ENCODE peak calls at places on chromosome 1, in ten cellular contexts. O, M, H, F, Z, C, X, Y, K and S are unnamed samples.

GRCh38 chr1:6260433-6260934 is 414 bp downstream of the GPR153 start:
- DNase-seq in O (no peak), M (no peak), H (no peak), F (no peak), Z (no peak), C (peak; percentile 50), X (peak; percentile 75), Y (no peak), K (peak; percentile 56), S (no peak)

GRCh38 chr1:155591770-155592169 is 18.2 kb upstream of the MSTO1 start:
- DNase-seq in O (no peak), M (peak; percentile 84), H (peak; percentile 40), F (peak; percentile 20), Z (peak; percentile 80), C (peak; percentile 83), X (no peak), Y (no peak), K (peak; percentile 22), S (no peak)

GRCh38 chr1:22282281-22282970 is 139.5 kb upstream of the WNT4 start:
- DNase-seq in O (peak; percentile 81), M (peak; percentile 36), H (no peak), F (no peak), Z (no peak), C (no peak), X (no peak), Y (no peak), K (no peak), S (no peak)

GRCh38 chr1:216670118-216670870 is 52.9 kb downstream of the ESRRG start:
- DNase-seq in O (no peak), M (no peak), H (peak; percentile 1), F (no peak), Z (no peak), C (no peak), X (no peak), Y (peak; percentile 50), K (no peak), S (no peak)

GRCh38 chr1:181038399-181038873 is 4.7 kb downstream of the MR1 start:
- DNase-seq in O (no peak), M (peak; percentile 56), H (peak; percentile 80), F (no peak), Z (peak; percentile 78), C (peak; percentile 85), X (no peak), Y (peak; percentile 50), K (peak; percentile 79), S (peak; percentile 51)

GRCh38 chr1:23480187-23481025 is 3.6 kb downstream of the ASAP3 start:
- DNase-seq in O (no peak), M (no peak), H (no peak), F (no peak), Z (no peak), C (no peak), X (no peak), Y (no peak), K (no peak), S (no peak)

GRCh38 chr1:20533635-20534034 is 18.7 kb upstream of the FAM43B start:
- DNase-seq in O (no peak), M (no peak), H (no peak), F (no peak), Z (no peak), C (no peak), X (no peak), Y (no peak), K (no peak), S (no peak)

GRCh38 chr1:158527190-158527815 is 26.9 kb downstream of the OR6Y1 start:
- DNase-seq in O (no peak), M (peak; percentile 35), H (peak; percentile 2), F (no peak), Z (peak; percentile 39), C (peak; percentile 47), X (no peak), Y (no peak), K (no peak), S (no peak)

GRCh38 chr1:25003457-25004190 is 73.5 kb upstream of the RUNX3 start:
- DNase-seq in O (no peak), M (no peak), H (no peak), F (no peak), Z (no peak), C (no peak), X (no peak), Y (no peak), K (no peak), S (no peak)

GRCh38 chr1:62746086-62746808 is 37.7 kb upstream of the ATG4C start:
- DNase-seq in O (no peak), M (peak; percentile 80), H (peak; percentile 17), F (no peak), Z (peak; percentile 75), C (peak; percentile 67), X (no peak), Y (no peak), K (peak; percentile 33), S (no peak)

GRCh38 chr1:12593621-12594066 is 24.4 kb downstream of the DHRS3 start:
- DNase-seq in O (no peak), M (peak; percentile 91), H (no peak), F (no peak), Z (no peak), C (no peak), X (peak; percentile 70), Y (peak; percentile 75), K (no peak), S (no peak)

GRCh38 chr1:54969879-54970278 is 10.5 kb upstream of the TMEM61 start:
- DNase-seq in O (peak; percentile 4), M (no peak), H (no peak), F (no peak), Z (no peak), C (no peak), X (no peak), Y (no peak), K (no peak), S (no peak)

GRCh38 chr1:63797056-63797726 is 23.4 kb downstream of the ROR1 start:
- DNase-seq in O (no peak), M (no peak), H (no peak), F (no peak), Z (no peak), C (no peak), X (no peak), Y (peak; percentile 30), K (no peak), S (no peak)

GRCh38 chr1:93964777-93965200 is 55.6 kb upstream of the GCLM start:
- DNase-seq in O (no peak), M (peak; percentile 90), H (peak; percentile 25), F (peak; percentile 43), Z (no peak), C (no peak), X (no peak), Y (peak; percentile 91), K (no peak), S (no peak)